ENCODE peak calls at places on chromosomes 5 and 9, in seven cellular contexts. One of them, this sample, is unnamed.
A peak's percentile ranks its signal among the peaks of the same experiment; 100 is the strongest.

GRCh38 chr9:110615526-110615925 is 36.0 kb upstream of the SVEP1 start:
- DNase-seq in CD8-positive, alpha-beta T cell: no peak
- DNase-seq in tibial nerve: no peak
- DNase-seq in uterus: no peak
- DNase-seq in GM06990: no peak
- DNase-seq in bronchial epithelial cell: no peak
- DNase-seq in cardiac muscle cell: no peak
- DNase-seq in this sample: no peak

GRCh38 chr5:58259685-58260152 is 200.2 kb downstream of the PLK2 start:
- DNase-seq in tibial nerve: no peak
- DNase-seq in uterus: no peak
- DNase-seq in GM06990: no peak
- DNase-seq in CD8-positive, alpha-beta T cell: no peak
- DNase-seq in cardiac muscle cell: peak; percentile 11
- DNase-seq in bronchial epithelial cell: peak; percentile 99
- DNase-seq in this sample: peak; percentile 33

GRCh38 chr9:94985649-94986048 is 259.1 kb downstream of the AOPEP start:
- DNase-seq in uterus: no peak
- DNase-seq in tibial nerve: no peak
- DNase-seq in GM06990: no peak
- DNase-seq in CD8-positive, alpha-beta T cell: no peak
- DNase-seq in cardiac muscle cell: no peak
- DNase-seq in bronchial epithelial cell: peak; percentile 39
- DNase-seq in this sample: no peak

GRCh38 chr5:1502737-1503120 is 21.0 kb downstream of the LPCAT1 start:
- DNase-seq in bronchial epithelial cell: no peak
- DNase-seq in uterus: no peak
- DNase-seq in GM06990: no peak
- DNase-seq in CD8-positive, alpha-beta T cell: no peak
- DNase-seq in cardiac muscle cell: no peak
- DNase-seq in tibial nerve: no peak
- DNase-seq in this sample: no peak

GRCh38 chr9:16145196-16145950 is 592.5 kb downstream of the CCDC171 start:
- DNase-seq in cardiac muscle cell: peak; percentile 66
- DNase-seq in uterus: peak; percentile 58
- DNase-seq in GM06990: no peak
- DNase-seq in tibial nerve: no peak
- DNase-seq in CD8-positive, alpha-beta T cell: no peak
- DNase-seq in bronchial epithelial cell: peak; percentile 43
- DNase-seq in this sample: no peak

GRCh38 chr5:39076757-39077475 is 2.7 kb upstream of the RICTOR start:
- DNase-seq in GM06990: peak; percentile 58
- DNase-seq in cardiac muscle cell: no peak
- DNase-seq in uterus: no peak
- DNase-seq in bronchial epithelial cell: peak; percentile 72
- DNase-seq in tibial nerve: no peak
- DNase-seq in CD8-positive, alpha-beta T cell: no peak
- DNase-seq in this sample: no peak

GRCh38 chr9:105296889-105297288 is 52.4 kb downstream of the SLC44A1 start:
- DNase-seq in cardiac muscle cell: peak; percentile 34
- DNase-seq in uterus: no peak
- DNase-seq in bronchial epithelial cell: peak; percentile 98
- DNase-seq in tibial nerve: no peak
- DNase-seq in GM06990: no peak
- DNase-seq in CD8-positive, alpha-beta T cell: no peak
- DNase-seq in this sample: no peak

GRCh38 chr5:175797521-175798038 is 73.8 kb upstream of the CPLX2 start:
- DNase-seq in cardiac muscle cell: peak; percentile 64
- DNase-seq in GM06990: no peak
- DNase-seq in tibial nerve: no peak
- DNase-seq in CD8-positive, alpha-beta T cell: no peak
- DNase-seq in bronchial epithelial cell: no peak
- DNase-seq in uterus: no peak
- DNase-seq in this sample: peak; percentile 84

GRCh38 chr5:67021522-67022316 is 174.9 kb downstream of the CD180 start:
- DNase-seq in cardiac muscle cell: no peak
- DNase-seq in CD8-positive, alpha-beta T cell: no peak
- DNase-seq in GM06990: no peak
- DNase-seq in uterus: no peak
- DNase-seq in tibial nerve: no peak
- DNase-seq in bronchial epithelial cell: peak; percentile 67
- DNase-seq in this sample: no peak

GRCh38 chr9:29212590-29213373 is 1639.5 kb upstream of the C9orf72 start:
- DNase-seq in cardiac muscle cell: peak; percentile 38
- DNase-seq in CD8-positive, alpha-beta T cell: no peak
- DNase-seq in GM06990: no peak
- DNase-seq in bronchial epithelial cell: no peak
- DNase-seq in uterus: peak; percentile 37
- DNase-seq in tibial nerve: no peak
- DNase-seq in this sample: peak; percentile 66

GRCh38 chr5:425714-426113 is 17.3 kb upstream of the EXOC3 start:
- DNase-seq in tibial nerve: no peak
- DNase-seq in cardiac muscle cell: no peak
- DNase-seq in bronchial epithelial cell: peak; percentile 13
- DNase-seq in uterus: no peak
- DNase-seq in GM06990: no peak
- DNase-seq in CD8-positive, alpha-beta T cell: no peak
- DNase-seq in this sample: peak; percentile 52

GRCh38 chr5:143966280-143966679 is 154.3 kb downstream of the HMHB1 start:
- DNase-seq in uterus: no peak
- DNase-seq in CD8-positive, alpha-beta T cell: no peak
- DNase-seq in bronchial epithelial cell: no peak
- DNase-seq in GM06990: no peak
- DNase-seq in cardiac muscle cell: no peak
- DNase-seq in tibial nerve: no peak
- DNase-seq in this sample: no peak

GRCh38 chr5:119365847-119366536 is 10.2 kb downstream of the TNFAIP8 start:
- DNase-seq in cardiac muscle cell: no peak
- DNase-seq in bronchial epithelial cell: no peak
- DNase-seq in uterus: no peak
- DNase-seq in tibial nerve: no peak
- DNase-seq in CD8-positive, alpha-beta T cell: no peak
- DNase-seq in GM06990: no peak
- DNase-seq in this sample: no peak

GRCh38 chr5:75640395-75640794 is 29.1 kb downstream of the ANKDD1B start:
- DNase-seq in cardiac muscle cell: no peak
- DNase-seq in GM06990: no peak
- DNase-seq in uterus: no peak
- DNase-seq in CD8-positive, alpha-beta T cell: no peak
- DNase-seq in tibial nerve: no peak
- DNase-seq in bronchial epithelial cell: peak; percentile 88
- DNase-seq in this sample: no peak

GRCh38 chr5:58462623-58463230 is 2.8 kb upstream of the PLK2 start:
- DNase-seq in uterus: peak; percentile 28
- DNase-seq in CD8-positive, alpha-beta T cell: no peak
- DNase-seq in GM06990: peak; percentile 18
- DNase-seq in cardiac muscle cell: peak; percentile 52
- DNase-seq in tibial nerve: peak; percentile 65
- DNase-seq in bronchial epithelial cell: peak; percentile 71
- DNase-seq in this sample: peak; percentile 24

GRCh38 chr5:106921567-106921966 is 749.2 kb downstream of the EFNA5 start:
- DNase-seq in GM06990: no peak
- DNase-seq in uterus: no peak
- DNase-seq in cardiac muscle cell: no peak
- DNase-seq in tibial nerve: no peak
- DNase-seq in bronchial epithelial cell: no peak
- DNase-seq in CD8-positive, alpha-beta T cell: no peak
- DNase-seq in this sample: no peak

GRCh38 chr5:163245584-163245983 is 191.8 kb upstream of the CCNG1 start:
- DNase-seq in bronchial epithelial cell: no peak
- DNase-seq in CD8-positive, alpha-beta T cell: no peak
- DNase-seq in uterus: no peak
- DNase-seq in cardiac muscle cell: no peak
- DNase-seq in tibial nerve: no peak
- DNase-seq in GM06990: no peak
- DNase-seq in this sample: no peak

GRCh38 chr9:93636667-93637066 is 60.3 kb downstream of the PHF2 start:
- DNase-seq in bronchial epithelial cell: no peak
- DNase-seq in GM06990: no peak
- DNase-seq in uterus: no peak
- DNase-seq in CD8-positive, alpha-beta T cell: no peak
- DNase-seq in tibial nerve: no peak
- DNase-seq in cardiac muscle cell: no peak
- DNase-seq in this sample: peak; percentile 13

GRCh38 chr9:132372177-132373095 is 17.6 kb upstream of the SETX start:
- DNase-seq in CD8-positive, alpha-beta T cell: no peak
- DNase-seq in uterus: peak; percentile 60
- DNase-seq in cardiac muscle cell: no peak
- DNase-seq in GM06990: no peak
- DNase-seq in bronchial epithelial cell: peak; percentile 52
- DNase-seq in tibial nerve: peak; percentile 55
- DNase-seq in this sample: no peak

GRCh38 chr9:18437315-18438200 is 36.4 kb upstream of the ADAMTSL1 start:
- DNase-seq in CD8-positive, alpha-beta T cell: no peak
- DNase-seq in cardiac muscle cell: peak; percentile 45
- DNase-seq in GM06990: no peak
- DNase-seq in bronchial epithelial cell: no peak
- DNase-seq in tibial nerve: peak; percentile 19
- DNase-seq in uterus: peak; percentile 42
- DNase-seq in this sample: no peak

GRCh38 chr5:96455789-96456188 is 22.7 kb upstream of the PCSK1 start:
- DNase-seq in bronchial epithelial cell: no peak
- DNase-seq in CD8-positive, alpha-beta T cell: no peak
- DNase-seq in tibial nerve: no peak
- DNase-seq in cardiac muscle cell: no peak
- DNase-seq in GM06990: no peak
- DNase-seq in uterus: no peak
- DNase-seq in this sample: no peak

GRCh38 chr5:66850354-66851075 is 254.3 kb downstream of the MAST4 start:
- DNase-seq in bronchial epithelial cell: peak; percentile 91
- DNase-seq in GM06990: no peak
- DNase-seq in cardiac muscle cell: no peak
- DNase-seq in uterus: no peak
- DNase-seq in tibial nerve: no peak
- DNase-seq in CD8-positive, alpha-beta T cell: no peak
- DNase-seq in this sample: no peak

GRCh38 chr5:107217721-107218130 is 453.0 kb downstream of the EFNA5 start:
- DNase-seq in GM06990: no peak
- DNase-seq in tibial nerve: no peak
- DNase-seq in uterus: no peak
- DNase-seq in cardiac muscle cell: no peak
- DNase-seq in bronchial epithelial cell: peak; percentile 94
- DNase-seq in CD8-positive, alpha-beta T cell: no peak
- DNase-seq in this sample: no peak

GRCh38 chr5:15929616-15930303 is 249.8 kb downstream of the MARCHF11 start:
- DNase-seq in CD8-positive, alpha-beta T cell: no peak
- DNase-seq in tibial nerve: no peak
- DNase-seq in bronchial epithelial cell: no peak
- DNase-seq in uterus: no peak
- DNase-seq in GM06990: no peak
- DNase-seq in cardiac muscle cell: peak; percentile 1
- DNase-seq in this sample: no peak

GRCh38 chr9:113454914-113455761 is 8.4 kb upstream of the RGS3 start:
- DNase-seq in uterus: peak; percentile 56
- DNase-seq in CD8-positive, alpha-beta T cell: no peak
- DNase-seq in bronchial epithelial cell: peak; percentile 77
- DNase-seq in cardiac muscle cell: peak; percentile 88
- DNase-seq in GM06990: peak; percentile 20
- DNase-seq in tibial nerve: peak; percentile 34
- DNase-seq in this sample: no peak

GRCh38 chr9:96483733-96484240 is 33.8 kb downstream of the HABP4 start:
- DNase-seq in cardiac muscle cell: no peak
- DNase-seq in CD8-positive, alpha-beta T cell: no peak
- DNase-seq in uterus: no peak
- DNase-seq in tibial nerve: no peak
- DNase-seq in bronchial epithelial cell: no peak
- DNase-seq in GM06990: no peak
- DNase-seq in this sample: no peak

GRCh38 chr9:123411636-123412035 is 55.6 kb downstream of the CRB2 start:
- DNase-seq in cardiac muscle cell: no peak
- DNase-seq in GM06990: no peak
- DNase-seq in CD8-positive, alpha-beta T cell: no peak
- DNase-seq in bronchial epithelial cell: no peak
- DNase-seq in uterus: no peak
- DNase-seq in tibial nerve: no peak
- DNase-seq in this sample: no peak
- H3K27me3 ChIP-seq in cardiac muscle cell: no peaks in the 10 kb centered on the region
- H3K27me3 ChIP-seq in GM06990: no peaks in the 10 kb centered on the region
- H3K27me3 ChIP-seq in CD8-positive, alpha-beta T cell: no peaks in the 10 kb centered on the region
- H3K27me3 ChIP-seq in bronchial epithelial cell: no peaks in the 10 kb centered on the region
- H3K27me3 ChIP-seq in uterus: no peaks in the 10 kb centered on the region
- H3K27me3 ChIP-seq in tibial nerve: no peaks in the 10 kb centered on the region
- H3K27me3 ChIP-seq in this sample: no peaks in the 10 kb centered on the region

DNA sequence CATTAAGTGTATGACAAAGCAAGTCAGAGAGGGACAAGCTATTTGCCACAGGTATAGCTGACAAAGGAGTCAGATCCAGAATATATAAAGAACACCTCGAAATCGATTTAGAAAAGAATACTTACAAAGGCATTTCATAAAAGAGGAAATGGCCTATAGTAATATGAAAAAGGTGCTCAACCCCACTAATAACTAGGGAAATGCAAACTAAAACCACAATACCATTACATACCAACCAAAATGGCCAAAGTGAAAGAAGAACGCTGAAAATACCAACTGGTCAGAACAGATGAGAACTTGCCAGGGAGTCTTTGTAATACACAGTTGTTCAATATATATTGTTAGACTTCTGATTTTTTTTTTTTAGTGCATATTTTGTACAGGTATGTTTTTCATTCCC is 152.9 kb downstream of the CDC42SE2 start:
- DNase-seq in CD8-positive, alpha-beta T cell: no peak
- DNase-seq in GM06990: peak; percentile 29
- DNase-seq in tibial nerve: no peak
- DNase-seq in bronchial epithelial cell: no peak
- DNase-seq in uterus: no peak
- DNase-seq in cardiac muscle cell: no peak
- DNase-seq in this sample: no peak
- H3K4me3 ChIP-seq in CD8-positive, alpha-beta T cell: no peak overlapping the region
- H3K4me3 ChIP-seq in GM06990: no peak overlapping the region
- H3K4me3 ChIP-seq in tibial nerve: no peak overlapping the region
- H3K4me3 ChIP-seq in bronchial epithelial cell: no peak overlapping the region
- H3K4me3 ChIP-seq in uterus: no peak overlapping the region
- H3K4me3 ChIP-seq in cardiac muscle cell: no peak overlapping the region
- H3K4me3 ChIP-seq in this sample: no peak overlapping the region

DNA sequence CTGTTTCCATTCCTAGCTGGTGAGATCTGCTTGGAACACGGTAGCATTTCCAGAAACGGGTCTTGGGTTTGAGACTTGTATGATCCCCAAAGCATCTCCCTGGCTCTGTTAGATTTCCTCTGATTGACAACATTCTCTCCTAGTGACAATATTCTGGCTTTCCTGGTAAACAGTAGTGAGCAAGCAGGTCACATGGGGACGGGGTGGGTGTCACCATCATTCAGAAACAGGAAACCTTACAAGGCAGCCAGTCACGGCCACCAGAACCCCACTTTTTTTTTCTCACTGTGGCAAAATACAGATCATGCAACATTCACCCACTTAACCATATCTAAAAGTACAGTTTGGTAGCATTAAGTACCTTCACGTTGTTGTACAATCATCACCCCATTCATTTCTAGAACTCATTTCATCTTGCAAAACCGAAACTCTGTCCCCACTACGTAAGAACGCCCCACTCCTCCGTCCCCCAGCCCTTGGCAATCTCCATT is 90.1 kb upstream of the LMX1B start:
- DNase-seq in CD8-positive, alpha-beta T cell: no peak
- DNase-seq in tibial nerve: peak; percentile 41
- DNase-seq in cardiac muscle cell: no peak
- DNase-seq in uterus: no peak
- DNase-seq in bronchial epithelial cell: no peak
- DNase-seq in GM06990: no peak
- DNase-seq in this sample: no peak
- H3K27me3 ChIP-seq in CD8-positive, alpha-beta T cell: no peaks in the 10 kb centered on the region
- H3K27me3 ChIP-seq in tibial nerve: peaks cover 34% of the 10 kb centered on the region
- H3K27me3 ChIP-seq in cardiac muscle cell: no peaks in the 10 kb centered on the region
- H3K27me3 ChIP-seq in uterus: no peaks in the 10 kb centered on the region
- H3K27me3 ChIP-seq in bronchial epithelial cell: peaks cover 22% of the 10 kb centered on the region
- H3K27me3 ChIP-seq in GM06990: no peaks in the 10 kb centered on the region
- H3K27me3 ChIP-seq in this sample: no peaks in the 10 kb centered on the region

GRCh38 chr9:128218172-128218517 is 15.0 kb downstream of the DNM1 start:
- DNase-seq in uterus: no peak
- DNase-seq in bronchial epithelial cell: no peak
- DNase-seq in cardiac muscle cell: no peak
- DNase-seq in GM06990: no peak
- DNase-seq in tibial nerve: no peak
- DNase-seq in CD8-positive, alpha-beta T cell: no peak
- DNase-seq in this sample: no peak
- H3K4me3 ChIP-seq in uterus: peak overlapping the region; percentile 22
- H3K4me3 ChIP-seq in bronchial epithelial cell: peak overlapping the region; percentile 43
- H3K4me3 ChIP-seq in cardiac muscle cell: peak overlapping the region; percentile 13
- H3K4me3 ChIP-seq in GM06990: peak overlapping the region; percentile 63
- H3K4me3 ChIP-seq in tibial nerve: peak overlapping the region; percentile 3
- H3K4me3 ChIP-seq in CD8-positive, alpha-beta T cell: peak overlapping the region; percentile 64
- H3K4me3 ChIP-seq in this sample: peak overlapping the region; percentile 25